ENCODE peak calls at places on chromosomes 2 and 18, in five cellular contexts. D is cardiac muscle cell, W is PC-9, A is astrocyte of the spinal cord, L is hepatocyte. Q is an unnamed sample.
A peak's percentile ranks its signal among the peaks of the same experiment; 100 is the strongest.

GRCh38 chr18:37946324-37946723 is 380.7 kb upstream of the CELF4 start:
- DNase-seq in D (no peak), L (no peak), A (no peak), W (no peak), Q (no peak)

GRCh38 chr2:130300258-130300969 is 42.3 kb upstream of the IMP4 start:
- DNase-seq in W (no peak), D (no peak), L (no peak), A (no peak), Q (no peak)

GRCh38 chr2:26238301-26238958 is 6.0 kb downstream of the HADHA start:
- DNase-seq in W (no peak), D (peak; percentile 42), L (peak; percentile 29), A (no peak), Q (no peak)

GRCh38 chr18:11398625-11399024 is 210.8 kb upstream of the SLC35G4 start:
- DNase-seq in L (no peak), D (no peak), A (no peak), W (no peak), Q (no peak)

GRCh38 chr2:120605231-120605935 is 130.3 kb upstream of the GLI2 start:
- DNase-seq in A (no peak), L (no peak), W (no peak), D (no peak), Q (no peak)

GRCh38 chr2:168237741-168238140 is 9.7 kb downstream of the STK39 start:
- DNase-seq in L (no peak), A (no peak), D (no peak), W (no peak), Q (no peak)

GRCh38 chr2:121649652-121650553 is 641 bp upstream of the CLASP1 start:
- DNase-seq in L (peak; percentile 89), A (peak; percentile 91), W (peak; percentile 78), D (peak; percentile 94), Q (peak; percentile 96)

GRCh38 chr2:72745679-72746368 is 80.0 kb downstream of the EXOC6B start:
- DNase-seq in L (peak; percentile 75), A (peak; percentile 78), D (peak; percentile 87), W (no peak), Q (peak; percentile 61)

GRCh38 chr2:529852-530251 is 147.4 kb downstream of the TMEM18 start:
- DNase-seq in D (no peak), A (no peak), W (no peak), L (no peak), Q (no peak)

GRCh38 chr2:160492401-160493226 is 993 bp downstream of the RBMS1 start:
- DNase-seq in A (peak; percentile 82), W (peak; percentile 70), L (peak; percentile 89), D (peak; percentile 80), Q (no peak)

GRCh38 chr2:8669157-8669852 is 12.6 kb upstream of the ID2 start:
- DNase-seq in D (peak; percentile 85), L (no peak), A (peak; percentile 62), W (no peak), Q (no peak)

GRCh38 chr2:10664652-10665051 is 25.1 kb downstream of the NOL10 start:
- DNase-seq in L (no peak), D (no peak), W (no peak), A (no peak), Q (no peak)

GRCh38 chr2:67544286-67544685 is 147.2 kb downstream of the ETAA1 start:
- DNase-seq in L (no peak), A (no peak), W (no peak), D (no peak), Q (no peak)

GRCh38 chr2:28976584-28976983 is 4.5 kb upstream of the TOGARAM2 start:
- DNase-seq in A (peak; percentile 28), L (peak; percentile 81), W (peak; percentile 92), D (peak; percentile 53), Q (no peak)

GRCh38 chr2:85578243-85579180 is 1.1 kb downstream of the VAMP8 start:
- DNase-seq in L (no peak), D (no peak), A (no peak), W (peak; percentile 31), Q (peak; percentile 58)

GRCh38 chr18:73691118-73691517 is 456.5 kb downstream of the FBXO15 start:
- DNase-seq in A (peak; percentile 81), D (peak; percentile 63), L (no peak), W (no peak), Q (no peak)

DNA sequence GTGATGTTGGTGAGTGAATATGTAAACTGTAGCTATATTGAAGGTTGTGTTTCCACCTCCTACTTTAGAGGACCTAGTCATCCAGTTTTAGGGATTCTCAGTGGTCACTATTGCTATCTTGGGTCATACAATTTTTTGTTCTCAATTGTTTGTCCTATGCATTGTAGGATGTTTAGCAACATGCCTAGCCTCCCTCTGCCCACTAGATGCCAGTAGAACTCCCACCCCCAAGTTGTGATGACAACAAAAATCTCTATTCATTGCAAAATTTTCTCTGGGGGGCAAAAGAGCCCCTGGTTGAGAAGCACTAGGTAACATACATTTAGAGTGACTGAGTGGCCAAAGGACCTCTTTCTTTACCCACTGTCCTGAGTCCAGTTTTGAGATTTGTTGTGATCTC is 87.3 kb downstream of the LRRTM4 start:
- DNase-seq in W (no peak), D (no peak), A (no peak), L (no peak), Q (no peak)
- TF ChIP-seq CTCF in W (peak; percentile 31), D (no peak), A (no peak), L (peak; percentile 15), Q (no peak)

DNA sequence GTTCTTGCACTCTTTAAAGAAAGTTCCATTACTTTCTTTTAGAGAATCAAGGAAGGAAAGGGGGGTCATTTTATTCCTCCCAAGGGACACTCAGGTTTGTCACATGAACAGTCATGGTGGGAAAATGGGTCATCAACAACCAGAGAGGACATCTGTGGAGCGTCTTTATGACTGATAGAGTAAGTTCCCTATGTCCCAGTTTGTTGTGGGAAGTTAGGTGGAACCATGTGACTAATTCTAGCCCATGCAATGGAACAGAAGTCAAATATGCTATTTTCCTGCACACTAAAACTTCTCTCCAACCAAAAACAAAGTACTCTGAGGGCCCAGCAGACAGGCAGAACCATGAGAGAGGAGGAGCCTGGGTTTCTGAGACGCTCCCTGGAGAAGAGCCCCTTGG is 165.7 kb upstream of the SERTAD2 start:
- DNase-seq in A (no peak), W (no peak), D (no peak), L (no peak), Q (peak; percentile 24)
- H3K4me3 ChIP-seq in A (no peak overlapping the region), W (no peak overlapping the region), D (no peak overlapping the region), L (no peak overlapping the region), Q (peak overlapping the region; percentile 51)

GRCh38 chr2:20378891-20379519 is 28.4 kb upstream of the PUM2 start:
- DNase-seq in L (peak; percentile 92), A (peak; percentile 82), W (peak; percentile 72), D (peak; percentile 95), Q (no peak)
- TF ChIP-seq CTCF in L (peak; percentile 78), A (peak; percentile 94), W (peak; percentile 77), D (peak; percentile 92), Q (peak; percentile 38)

GRCh38 chr2:205461169-205461568 is 221.1 kb upstream of the NRP2 start:
- DNase-seq in A (no peak), W (no peak), D (no peak), L (no peak), Q (no peak)

GRCh38 chr2:205463626-205464025 is 218.7 kb upstream of the NRP2 start:
- DNase-seq in D (no peak), A (no peak), L (no peak), W (no peak), Q (no peak)

GRCh38 chr2:205462681-205463345 is 219.5 kb upstream of the NRP2 start:
- DNase-seq in W (no peak), A (no peak), D (no peak), L (no peak), Q (no peak)

GRCh38 chr2:205461678-205462665 is 220.3 kb upstream of the NRP2 start:
- DNase-seq in D (no peak), L (no peak), A (no peak), W (no peak), Q (no peak)

DNA sequence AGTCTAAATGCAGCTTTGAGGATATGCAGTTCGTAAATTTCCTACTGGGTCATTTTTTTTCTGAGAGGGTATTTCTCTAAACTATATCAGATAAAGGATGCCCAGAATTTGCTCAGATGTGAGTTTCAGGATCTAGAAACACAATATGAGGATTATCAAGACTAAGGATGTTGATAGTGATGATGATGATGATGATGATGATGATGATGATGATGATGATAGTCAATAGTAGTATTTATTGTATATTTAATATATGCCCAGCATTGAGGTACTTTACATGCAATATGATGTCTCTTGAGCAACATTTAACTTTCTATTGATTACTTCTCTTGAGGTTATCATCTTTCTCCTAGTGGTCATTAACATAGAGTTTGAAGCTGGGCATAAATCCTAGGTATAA is 222.1 kb upstream of the NRP2 start:
- DNase-seq in L (no peak), D (no peak), W (no peak), A (no peak), Q (no peak)
- H3K4me3 ChIP-seq in L (no peak overlapping the region), D (no peak overlapping the region), W (no peak overlapping the region), A (no peak overlapping the region), Q (no peak overlapping the region)

DNA sequence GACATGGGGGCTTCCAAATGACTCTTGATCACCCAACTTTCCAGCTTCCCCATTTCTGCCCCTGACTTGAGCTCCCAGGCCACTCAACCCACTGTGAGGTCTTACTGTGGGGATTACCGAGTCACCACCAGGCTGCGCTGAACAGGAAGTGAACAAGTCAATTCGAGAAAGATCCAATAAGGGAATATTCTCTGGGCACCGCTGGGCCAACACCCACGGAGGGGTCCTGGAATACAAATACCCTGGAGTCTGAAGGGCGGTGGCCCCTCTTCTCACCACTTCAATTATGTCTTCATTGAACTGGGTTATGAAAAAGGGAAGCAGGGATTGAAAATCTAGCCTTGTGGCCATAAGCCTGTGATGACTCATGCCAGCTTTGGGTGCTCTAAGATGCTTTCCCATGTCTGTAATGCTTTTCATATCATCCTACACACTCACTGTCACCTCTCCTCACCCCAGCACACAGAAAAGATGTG is 37.7 kb downstream of the BCL11A start:
- DNase-seq in L (peak; percentile 64), A (peak; percentile 92), D (peak; percentile 75), W (no peak), Q (peak; percentile 82)
- TF ChIP-seq CTCF in L (no peak), A (peak; percentile 41), D (peak; percentile 12), W (no peak), Q (peak; percentile 16)

GRCh38 chr2:75278314-75278713 is 79.0 kb upstream of the TACR1 start:
- DNase-seq in A (no peak), L (no peak), D (no peak), W (no peak), Q (no peak)
- H3K4me3 ChIP-seq in A (no peak overlapping the region), L (no peak overlapping the region), D (no peak overlapping the region), W (no peak overlapping the region), Q (no peak overlapping the region)